ENCODE peak calls at places on chromosome 16, in nine cellular contexts. E is HFFc6; N is uterus; A is cardiac fibroblast; P is PC-3; B is Peyer's patch; Q is activated CD8-positive, alpha-beta T cell treated with anti-CD3 and anti-CD28 coated beads for 36 hours; J is AG09319; H is CD8-positive, alpha-beta T cell. O is an unnamed sample.

GRCh38 chr16:68902376-68903345 is 59.3 kb downstream of the TANGO6 start:
- DNase-seq in E (peak), N (no peak), A (peak), P (peak), B (no peak), Q (peak), J (no peak), H (no peak), O (peak)

GRCh38 chr16:30186782-30187555 is 3.6 kb downstream of the CORO1A start:
- DNase-seq in E (peak), N (peak), A (peak), P (peak), B (peak), Q (peak), J (no peak), H (peak), O (peak)

GRCh38 chr16:57372372-57373116 is at the start of gene CX3CL1:
- DNase-seq in E (peak), N (peak), A (no peak), P (no peak), B (no peak), Q (no peak), J (no peak), H (no peak), O (peak)

GRCh38 chr16:73054131-73054496 is 6.2 kb upstream of the ZFHX3 start:
- DNase-seq in E (no peak), N (no peak), A (no peak), P (no peak), B (no peak), Q (no peak), J (no peak), H (no peak), O (no peak)

GRCh38 chr16:72355561-72355960 is 183.6 kb upstream of the PMFBP1 start:
- DNase-seq in E (no peak), N (no peak), A (peak), P (no peak), B (no peak), Q (no peak), J (no peak), H (no peak), O (no peak)

GRCh38 chr16:80167657-80168056 is 373.1 kb upstream of the DYNLRB2 start:
- DNase-seq in E (no peak), N (no peak), A (no peak), P (peak), B (no peak), Q (no peak), J (no peak), H (no peak), O (peak)

GRCh38 chr16:1779234-1779701 is 3.1 kb downstream of the SPSB3 start:
- DNase-seq in E (no peak), N (no peak), A (no peak), P (no peak), B (no peak), Q (no peak), J (no peak), H (no peak), O (no peak)

GRCh38 chr16:61228371-61228770 is 807.9 kb downstream of the CDH8 start:
- DNase-seq in E (no peak), N (no peak), A (no peak), P (no peak), B (no peak), Q (no peak), J (no peak), H (no peak), O (no peak)

GRCh38 chr16:24013733-24014645 is 178.2 kb downstream of the PRKCB start:
- DNase-seq in E (no peak), N (no peak), A (no peak), P (no peak), B (peak), Q (peak), J (no peak), H (peak), O (no peak)

GRCh38 chr16:15547768-15548096 is 95.2 kb downstream of the MARF1 start:
- DNase-seq in E (no peak), N (no peak), A (no peak), P (no peak), B (no peak), Q (no peak), J (no peak), H (no peak), O (no peak)

GRCh38 chr16:11250091-11250785 is 5.8 kb downstream of the SOCS1 start:
- DNase-seq in E (no peak), N (no peak), A (peak), P (peak), B (no peak), Q (peak), J (no peak), H (no peak), O (peak)

GRCh38 chr16:71726491-71727319 is 2.2 kb upstream of the PHLPP2 start:
- DNase-seq in E (no peak), N (no peak), A (no peak), P (no peak), B (no peak), Q (no peak), J (no peak), H (no peak), O (no peak)

GRCh38 chr16:26129997-26130396 is 438.2 kb downstream of the HS3ST4 start:
- DNase-seq in E (no peak), N (no peak), A (no peak), P (no peak), B (no peak), Q (no peak), J (no peak), H (no peak), O (no peak)

GRCh38 chr16:20899503-20900298 is 457 bp downstream of the DCUN1D3 start:
- DNase-seq in E (no peak), N (no peak), A (peak), P (no peak), B (no peak), Q (no peak), J (no peak), H (no peak), O (no peak)

GRCh38 chr16:22814330-22815105 is 556 bp downstream of the HS3ST2 start:
- DNase-seq in E (no peak), N (no peak), A (no peak), P (no peak), B (no peak), Q (no peak), J (no peak), H (no peak), O (peak)

GRCh38 chr16:1333149-1333812 is at the start of gene BAIAP3:
- DNase-seq in E (no peak), N (no peak), A (peak), P (peak), B (peak), Q (peak), J (no peak), H (peak), O (peak)

GRCh38 chr16:65666132-65666869 is 544.4 kb upstream of the CDH11 start:
- DNase-seq in E (no peak), N (no peak), A (no peak), P (peak), B (no peak), Q (no peak), J (no peak), H (no peak), O (no peak)

GRCh38 chr16:48536600-48537200 is 73.3 kb downstream of the N4BP1 start:
- DNase-seq in E (no peak), N (no peak), A (peak), P (no peak), B (no peak), Q (peak), J (no peak), H (no peak), O (no peak)

GRCh38 chr16:30570621-30571443 is 682 bp downstream of the ZNF688 start:
- DNase-seq in E (peak), N (peak), A (peak), P (no peak), B (no peak), Q (no peak), J (no peak), H (no peak), O (peak)

GRCh38 chr16:29877266-29877961 is 14.4 kb upstream of the CDIPT start:
- DNase-seq in E (no peak), N (no peak), A (peak), P (no peak), B (no peak), Q (peak), J (no peak), H (no peak), O (peak)

GRCh38 chr16:4200000-4200780 is 41.7 kb downstream of the SRL start:
- DNase-seq in E (peak), N (peak), A (peak), P (peak), B (peak), Q (peak), J (no peak), H (no peak), O (peak)

GRCh38 chr16:58198022-58198683 is at the start of gene CSNK2A2:
- DNase-seq in E (peak), N (peak), A (peak), P (peak), B (peak), Q (peak), J (peak), H (peak), O (peak)

GRCh38 chr16:29029168-29029994 is 44.5 kb downstream of the LAT start:
- DNase-seq in E (peak), N (peak), A (peak), P (peak), B (peak), Q (peak), J (peak), H (peak), O (peak)

GRCh38 chr16:86608301-86608747 is 30.0 kb downstream of the FOXL1 start:
- DNase-seq in E (no peak), N (no peak), A (peak), P (no peak), B (no peak), Q (no peak), J (no peak), H (no peak), O (no peak)
- TF ChIP-seq CTCF in E (peak), N (no peak), A (peak), P (no peak), B (no peak), Q (no peak), J (no peak), H (no peak), O (no peak)

GRCh38 chr16:50643192-50643591 is 37.9 kb downstream of the SNX20 start:
- DNase-seq in E (no peak), N (no peak), A (no peak), P (no peak), B (no peak), Q (no peak), J (no peak), H (no peak), O (no peak)

GRCh38 chr16:50644245-50644644 is 36.9 kb downstream of the SNX20 start:
- DNase-seq in E (no peak), N (no peak), A (no peak), P (no peak), B (no peak), Q (no peak), J (no peak), H (no peak), O (no peak)

GRCh38 chr16:50646345-50646744 is 34.8 kb downstream of the SNX20 start:
- DNase-seq in E (no peak), N (no peak), A (no peak), P (no peak), B (no peak), Q (no peak), J (no peak), H (no peak), O (no peak)

GRCh38 chr16:50645858-50646257 is 35.3 kb downstream of the SNX20 start:
- DNase-seq in E (no peak), N (no peak), A (no peak), P (no peak), B (no peak), Q (no peak), J (no peak), H (no peak), O (no peak)

GRCh38 chr16:50644730-50645129 is 36.4 kb downstream of the SNX20 start:
- DNase-seq in E (no peak), N (peak), A (peak), P (peak), B (peak), Q (peak), J (peak), H (peak), O (no peak)
- TF ChIP-seq CTCF in E (peak), N (peak), A (no peak), P (peak), B (peak), Q (peak), J (peak), H (peak), O (no peak)

GRCh38 chr16:67664258-67664657 is 2.3 kb downstream of the ENKD1 start:
- DNase-seq in E (no peak), N (no peak), A (no peak), P (no peak), B (no peak), Q (no peak), J (no peak), H (no peak), O (no peak)

GRCh38 chr16:67662653-67663010 is 1.9 kb downstream of the PARD6A start:
- DNase-seq in E (no peak), N (no peak), A (no peak), P (no peak), B (no peak), Q (no peak), J (no peak), H (no peak), O (no peak)

GRCh38 chr16:67663877-67664222 is 2.7 kb downstream of the ENKD1 start:
- DNase-seq in E (no peak), N (no peak), A (no peak), P (no peak), B (no peak), Q (no peak), J (no peak), H (no peak), O (no peak)

GRCh38 chr16:67661864-67662652 is 1.3 kb downstream of the PARD6A start:
- DNase-seq in E (no peak), N (no peak), A (no peak), P (no peak), B (no peak), Q (no peak), J (no peak), H (no peak), O (no peak)

GRCh38 chr16:67663151-67663876 is 2.6 kb downstream of the PARD6A start:
- DNase-seq in E (no peak), N (no peak), A (no peak), P (no peak), B (no peak), Q (peak), J (no peak), H (no peak), O (no peak)
- TF ChIP-seq CTCF in E (peak), N (no peak), A (peak), P (peak), B (no peak), Q (peak), J (no peak), H (no peak), O (peak)

DNA sequence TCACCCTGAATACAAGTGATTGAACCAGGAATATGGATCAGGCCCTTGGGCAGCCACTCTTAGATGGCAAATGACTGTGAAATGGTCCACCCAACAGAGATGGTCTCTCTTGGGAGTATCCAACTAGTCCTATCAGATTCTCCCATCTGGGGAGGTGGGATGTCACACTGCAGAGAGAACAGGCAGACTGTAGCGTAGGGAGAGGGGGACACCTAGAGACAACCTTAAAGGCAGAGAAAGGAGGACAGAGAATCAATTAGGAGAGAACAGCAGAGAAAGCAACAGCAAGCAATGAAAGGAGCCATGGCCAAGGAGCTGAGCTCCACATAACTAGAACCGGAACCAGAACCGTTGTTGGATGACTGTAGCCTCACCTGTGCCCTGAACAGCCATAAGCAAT is 37.2 kb downstream of the IQCK start:
- DNase-seq in E (no peak), N (no peak), A (no peak), P (no peak), B (no peak), Q (no peak), J (no peak), H (no peak), O (no peak)
- TF ChIP-seq CTCF in E (no peak), N (no peak), A (no peak), P (no peak), B (no peak), Q (no peak), J (no peak), H (no peak), O (no peak)

DNA sequence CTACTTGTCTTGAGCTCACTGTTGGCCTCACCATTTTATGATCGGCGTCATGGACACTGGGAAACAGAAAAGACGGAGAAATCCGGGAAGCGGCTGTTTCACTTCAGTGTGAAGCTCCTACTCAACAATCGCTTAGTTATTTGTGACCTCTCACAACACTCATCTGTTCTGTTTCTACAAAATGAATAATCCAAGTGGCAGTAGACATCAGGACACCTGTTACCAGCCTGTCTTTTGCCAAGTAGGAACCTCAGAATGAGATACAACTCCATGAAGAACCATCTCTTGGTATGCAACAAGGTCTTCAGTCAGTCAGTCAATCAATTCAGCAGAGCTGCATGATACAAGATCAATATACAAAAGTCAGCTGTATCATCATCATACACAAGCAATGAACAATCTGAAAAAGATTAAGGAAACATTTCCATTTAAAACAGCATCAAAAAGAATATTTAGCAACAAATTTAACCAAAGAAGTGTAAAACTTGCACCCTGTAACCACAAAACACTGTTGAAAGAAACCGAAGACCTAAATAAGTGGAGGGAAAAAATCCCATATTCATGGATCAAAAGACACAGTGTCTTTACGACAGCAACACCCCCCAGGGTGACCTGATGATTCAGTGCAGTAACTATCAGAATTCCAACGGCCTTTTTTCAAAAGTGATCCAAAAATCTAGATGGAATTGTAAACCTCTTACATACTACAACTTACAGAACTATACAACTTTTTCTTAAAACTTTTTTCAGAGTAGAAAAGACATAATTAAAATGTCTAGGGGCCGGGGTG is 63.4 kb downstream of the ANKRD11 start:
- DNase-seq in E (peak), N (no peak), A (no peak), P (no peak), B (no peak), Q (no peak), J (no peak), H (no peak), O (no peak)
- TF ChIP-seq CTCF in E (no peak), N (no peak), A (no peak), P (no peak), B (no peak), Q (no peak), J (no peak), H (no peak), O (no peak)